ENCODE peak calls at places on chromosomes 7 and 10, in nine cellular contexts. G is stimulated activated CD4-positive, alpha-beta T cell treated with anti-CD3 and anti-CD28 coated beads, Interleukin-12 subunit alpha, Interleukin-12 subunit beta, amount 100 ng/mL, for 48 hours; Y is amniotic stem cell; P is cardiac fibroblast; I is T-helper 2 cell; U is A172; T is occipital lobe; E is ovary; F is Kasumi-1. M is an unnamed sample.

GRCh38 chr10:132650611-132651250 is 113.1 kb downstream of the INPP5A start:
- DNase-seq in G (no peak), Y (no peak), P (no peak), I (no peak), U (no peak), T (no peak), E (no peak), F (no peak), M (no peak)

GRCh38 chr10:111175786-111176185 is 99.0 kb downstream of the ADRA2A start:
- DNase-seq in G (no peak), Y (no peak), P (no peak), I (no peak), U (no peak), T (no peak), E (no peak), F (no peak), M (no peak)

GRCh38 chr10:102791754-102792153 is 45.5 kb downstream of the CYP17A1 start:
- DNase-seq in G (no peak), Y (no peak), P (no peak), I (no peak), U (no peak), T (no peak), E (no peak), F (no peak), M (no peak)

GRCh38 chr10:79927111-79927828 is 21.6 kb downstream of the SFTPD start:
- DNase-seq in G (no peak), Y (no peak), P (no peak), I (no peak), U (no peak), T (no peak), E (no peak), F (no peak), M (no peak)

GRCh38 chr10:50937230-50937907 is 51.9 kb upstream of the A1CF start:
- DNase-seq in G (no peak), Y (peak), P (peak), I (no peak), U (peak), T (no peak), E (no peak), F (peak), M (no peak)

GRCh38 chr10:84267503-84268126 is 22.8 kb downstream of the RGR start:
- DNase-seq in G (peak), Y (peak), P (peak), I (peak), U (peak), T (no peak), E (no peak), F (peak), M (peak)

GRCh38 chr7:3065724-3066143 is 22.1 kb upstream of the CARD11 start:
- DNase-seq in G (peak), Y (no peak), P (peak), I (peak), U (peak), T (no peak), E (no peak), F (peak), M (peak)

GRCh38 chr10:52128056-52128683 is 185.9 kb upstream of the DKK1 start:
- DNase-seq in G (no peak), Y (no peak), P (no peak), I (no peak), U (no peak), T (no peak), E (no peak), F (no peak), M (no peak)

GRCh38 chr7:108001759-108002725 is 919 bp downstream of the LAMB1 start:
- DNase-seq in G (no peak), Y (no peak), P (peak), I (no peak), U (no peak), T (no peak), E (peak), F (no peak), M (no peak)

GRCh38 chr10:73940634-73941221 is 29.8 kb downstream of the PLAU start:
- DNase-seq in G (peak), Y (peak), P (peak), I (peak), U (peak), T (peak), E (peak), F (peak), M (peak)

GRCh38 chr7:68306692-68307107 is 1291.6 kb upstream of the AUTS2 start:
- DNase-seq in G (no peak), Y (no peak), P (no peak), I (no peak), U (peak), T (no peak), E (no peak), F (no peak), M (no peak)

GRCh38 chr7:8442814-8443304 is 9.4 kb downstream of the NXPH1 start:
- DNase-seq in G (peak), Y (no peak), P (peak), I (peak), U (no peak), T (no peak), E (peak), F (no peak), M (peak)

GRCh38 chr7:79534128-79534527 is 80.7 kb upstream of the MAGI2 start:
- DNase-seq in G (no peak), Y (no peak), P (no peak), I (no peak), U (no peak), T (no peak), E (no peak), F (no peak), M (no peak)

M was measured in GM12865.